ENCODE peak calls at places on chromosomes 4 and X, in four cellular contexts. N, C, M and L are unnamed samples.

GRCh38 chr4:121998024-121998423 is 46.2 kb upstream of the TRPC3 start:
- DNase-seq in M (no peak), N (no peak), C (no peak), L (no peak)

GRCh38 chr4:129094347-129094746 is 1.0 kb upstream of the SCLT1 start:
- DNase-seq in C (no peak), N (no peak), M (no peak), L (no peak)

GRCh38 chr4:79217043-79217442 is 108.8 kb downstream of the NAA11 start:
- DNase-seq in N (no peak), C (no peak), M (no peak), L (no peak)

GRCh38 chr4:6362896-6363295 is 93.2 kb downstream of the WFS1 start:
- DNase-seq in C (no peak), N (no peak), M (peak), L (no peak)

GRCh38 chr4:66571145-66571544 is 900.9 kb upstream of the EPHA5 start:
- DNase-seq in M (no peak), N (no peak), C (no peak), L (no peak)

GRCh38 chrX:17440836-17441235 is 65.8 kb downstream of the NHS start:
- DNase-seq in M (no peak), C (no peak), N (no peak), L (no peak)

GRCh38 chr4:3227878-3228675 is 20.9 kb upstream of the MSANTD1 start:
- DNase-seq in N (no peak), C (no peak), M (no peak), L (no peak)

GRCh38 chr4:6771229-6771671 is 11.3 kb upstream of the KIAA0232 start:
- DNase-seq in M (no peak), N (peak), C (peak), L (no peak)

GRCh38 chr4:2218436-2218835 is 23.5 kb downstream of the HAUS3 start:
- DNase-seq in N (no peak), M (no peak), C (no peak), L (no peak)

GRCh38 chr4:106385853-106386393 is 17.3 kb upstream of the GIMD1 start:
- DNase-seq in N (no peak), C (no peak), M (no peak), L (no peak)

GRCh38 chr4:125741825-125742452 is 427.2 kb downstream of the FAT4 start:
- DNase-seq in C (no peak), N (no peak), M (peak), L (no peak)

GRCh38 chr4:135184715-135185114 is 983.1 kb upstream of the PABPC4L start:
- DNase-seq in N (no peak), C (no peak), M (no peak), L (no peak)

GRCh38 chr4:38869511-38869910 is 1.9 kb downstream of the FAM114A1 start:
- DNase-seq in C (no peak), M (peak), N (no peak), L (no peak)

GRCh38 chr4:48899432-48899749 is 7.2 kb downstream of the OCIAD2 start:
- DNase-seq in M (no peak), C (no peak), N (no peak), L (no peak)

GRCh38 chr4:48901196-48901595 is 5.4 kb downstream of the OCIAD2 start:
- DNase-seq in C (no peak), N (no peak), M (no peak), L (no peak)

GRCh38 chr4:48898733-48899431 is 7.7 kb downstream of the OCIAD2 start:
- DNase-seq in M (peak), N (no peak), C (no peak), L (no peak)

GRCh38 chr4:48899950-48900349 is 6.6 kb downstream of the OCIAD2 start:
- DNase-seq in M (peak), N (no peak), C (no peak), L (no peak)

DNA sequence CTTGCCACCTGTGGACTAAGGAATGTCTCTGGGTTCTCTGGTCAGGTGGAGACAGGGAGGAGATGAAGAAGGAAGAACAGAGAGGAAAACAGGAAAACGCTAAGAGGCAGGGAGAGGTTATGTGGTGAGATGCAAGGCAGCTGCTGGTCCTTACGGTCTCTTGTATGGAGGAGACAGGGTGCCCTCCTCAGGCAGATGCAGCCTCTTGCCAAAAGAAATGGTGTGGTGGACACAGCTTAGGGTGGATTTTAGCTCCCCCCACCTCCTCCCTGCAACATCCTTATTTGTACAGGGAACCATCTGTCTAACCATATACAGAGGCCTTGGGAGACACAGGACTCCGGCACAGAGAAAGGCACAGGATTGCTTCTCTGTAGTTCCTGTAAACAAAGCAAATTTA is 9.7 kb downstream of the OCIAD2 start:
- DNase-seq in C (no peak), M (no peak), N (no peak), L (no peak)
- TF ChIP-seq CTCF in C (no peak), M (no peak), N (no peak), L (no peak)

DNA sequence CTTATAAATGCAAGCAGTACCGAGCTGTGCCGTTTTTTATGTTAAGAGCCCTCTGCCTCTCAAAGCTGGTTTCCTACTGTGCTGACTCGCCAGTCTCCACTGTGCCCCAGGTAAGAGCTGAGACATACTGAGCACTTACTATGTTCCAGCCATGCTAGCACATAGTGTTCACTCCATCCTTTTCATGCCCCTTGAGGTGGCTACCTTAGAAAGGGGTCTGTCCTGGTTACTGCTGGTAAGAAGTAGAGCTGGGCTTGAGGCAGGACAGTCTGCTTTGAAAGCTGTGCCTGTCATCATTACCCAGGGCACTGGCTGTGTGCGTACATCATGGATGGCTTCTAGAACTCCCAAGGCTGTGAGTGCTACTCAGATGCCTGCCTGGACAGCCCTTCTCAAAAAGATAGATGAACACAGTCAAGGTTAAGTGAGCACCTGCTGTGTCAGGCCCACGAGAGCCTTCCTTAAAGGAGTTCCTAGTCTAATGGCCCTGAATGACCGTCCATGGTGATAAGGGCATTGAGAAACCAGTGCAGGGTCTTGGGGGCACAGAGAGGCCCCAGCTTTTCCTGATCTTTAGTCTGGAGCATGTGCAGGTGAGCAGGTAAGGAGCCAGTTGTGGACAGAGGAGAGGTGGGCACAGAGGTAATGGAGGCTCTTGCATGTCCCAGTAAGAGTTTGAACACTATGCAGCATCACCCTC is 1.6 kb downstream of the STK32B start:
- DNase-seq in C (no peak), M (no peak), N (no peak), L (no peak)
- H3K4me3 ChIP-seq in C (no peak), M (no peak), N (no peak), L (no peak)

DNA sequence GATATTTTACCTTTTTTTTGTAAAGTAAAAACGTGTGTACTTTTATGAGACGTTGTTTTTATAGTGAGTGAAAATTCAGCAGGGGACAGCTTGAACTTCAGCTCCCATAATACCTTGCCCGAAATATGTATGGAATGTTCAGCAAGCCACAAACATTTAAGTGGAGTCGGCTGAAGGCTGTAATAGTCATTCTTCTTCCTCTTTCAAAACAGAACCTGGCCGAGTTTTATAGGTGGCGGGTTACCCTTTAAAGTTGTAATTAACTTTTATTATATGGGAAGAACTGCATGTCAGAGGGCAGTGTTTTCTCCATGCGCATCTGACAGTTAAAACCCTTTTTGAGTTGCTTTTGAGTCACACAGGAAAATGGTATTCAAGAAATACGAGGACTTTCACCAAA is 50.7 kb downstream of the CLDN34 start:
- DNase-seq in N (no peak), C (no peak), M (peak), L (no peak)
- TF ChIP-seq CTCF in N (no peak), C (no peak), M (no peak), L (no peak)

GRCh38 chr4:76783836-76784235 is 114.1 kb downstream of the SOWAHB start:
- DNase-seq in C (no peak), M (no peak), N (no peak), L (no peak)
- H3K4me3 ChIP-seq in C (no peak), M (no peak), N (no peak), L (no peak)

DNA sequence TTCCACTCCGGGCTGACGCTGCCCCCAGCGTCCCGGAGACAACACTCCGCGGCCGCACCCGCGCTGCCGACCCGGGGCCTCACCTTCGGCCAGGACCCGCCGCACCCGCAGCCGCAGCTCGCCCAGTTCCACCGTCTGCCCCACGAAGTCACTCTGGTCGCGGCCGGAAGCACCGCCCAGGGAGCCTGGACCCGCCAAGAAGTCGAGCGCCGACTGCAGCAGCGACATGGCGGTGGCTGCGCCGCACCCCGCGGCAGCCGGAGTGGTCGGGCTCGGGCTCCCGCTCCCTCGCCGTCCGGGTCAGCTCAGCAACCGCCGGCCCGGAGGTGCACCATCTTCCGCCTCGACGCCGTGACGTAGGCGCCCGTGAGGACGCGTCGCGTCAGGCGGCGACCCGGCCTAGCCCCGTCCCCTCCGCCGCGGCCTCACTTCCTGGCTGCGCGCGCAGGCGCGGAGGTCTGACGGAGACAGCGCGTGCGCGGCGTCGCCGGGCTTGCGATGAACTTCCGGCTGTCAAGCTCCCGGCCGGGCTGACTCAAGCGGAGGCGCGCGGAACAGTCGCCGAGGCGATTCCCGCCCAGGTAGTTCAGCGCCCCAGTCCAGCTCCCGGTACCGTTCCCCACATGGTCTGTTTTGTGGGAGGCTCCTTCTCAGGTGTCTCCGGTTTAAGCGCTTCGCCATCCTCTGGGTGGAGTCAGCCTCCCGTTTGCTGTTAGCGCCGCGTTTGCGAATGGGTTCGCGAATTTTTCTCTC is at the start of the genes GAK and TMEM175:
- DNase-seq in N (peak), M (peak), C (peak), L (peak)
- TF ChIP-seq CTCF in N (no peak), M (no peak), C (no peak), L (no peak)

DNA sequence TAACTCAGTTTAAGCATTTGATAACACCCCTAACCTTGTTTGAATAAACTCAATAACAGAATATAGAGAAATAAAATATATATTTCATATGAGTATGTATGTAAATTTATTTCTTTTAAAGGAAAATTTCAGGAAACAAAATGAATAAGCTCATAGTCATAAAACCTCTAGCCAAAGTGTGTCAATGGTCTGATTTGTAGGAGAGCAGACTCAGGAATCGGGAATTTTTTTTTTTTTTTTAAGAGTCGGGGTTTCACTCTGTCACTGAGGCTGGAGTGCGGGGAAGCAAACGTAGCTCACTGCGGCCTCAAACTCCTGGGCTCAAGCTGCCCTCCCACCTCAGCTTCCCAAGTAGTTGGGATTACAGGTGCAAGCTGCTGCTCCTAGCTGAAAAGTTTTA is 2.4 kb downstream of the PKD2 start:
- DNase-seq in N (no peak), M (no peak), C (no peak), L (no peak)
- H3K4me3 ChIP-seq in N (peak), M (no peak), C (peak), L (peak)

GRCh38 chrX:70046978-70047377 is 2.8 kb downstream of the AWAT2 start:
- DNase-seq in C (no peak), M (peak), N (no peak), L (no peak)

GRCh38 chrX:70044541-70045245 is 5.0 kb downstream of the AWAT2 start:
- DNase-seq in M (peak), C (no peak), N (no peak), L (no peak)

GRCh38 chrX:70041993-70042392 is 7.7 kb downstream of the AWAT2 start:
- DNase-seq in C (no peak), N (no peak), M (no peak), L (no peak)

GRCh38 chrX:70042399-70043371 is 7.1 kb downstream of the AWAT2 start:
- DNase-seq in C (no peak), N (no peak), M (peak), L (no peak)

GRCh38 chrX:70043685-70044084 is 6.1 kb downstream of the AWAT2 start:
- DNase-seq in M (no peak), C (no peak), N (no peak), L (no peak)
- TF ChIP-seq CTCF in M (no peak), C (no peak), N (no peak), L (no peak)